ENCODE peak calls at places on chromosomes 5 and 9, in five cellular contexts. Z, E, N, F and I are unnamed samples.

GRCh38 chr5:93592866-93593265 is 9.8 kb downstream of the NR2F1 start:
- DNase-seq in Z (no peak), E (no peak), N (no peak), F (no peak), I (no peak)

GRCh38 chr5:158054388-158055092 is 195.6 kb upstream of the CLINT1 start:
- DNase-seq in Z (no peak), E (no peak), N (no peak), F (no peak), I (no peak)

GRCh38 chr5:92775711-92776615 is 805.1 kb downstream of the NR2F1-AS1 start:
- DNase-seq in Z (no peak), E (no peak), N (no peak), F (no peak), I (no peak)

GRCh38 chr9:132670816-132671371 is 630 bp downstream of the GTF3C4 start:
- DNase-seq in Z (peak; percentile 41), E (peak; percentile 59), N (peak; percentile 64), F (peak; percentile 47), I (peak; percentile 59)

GRCh38 chr9:119370816-119371215 is 1.6 kb upstream of the BRINP1 start:
- DNase-seq in Z (peak; percentile 73), E (no peak), N (no peak), F (peak; percentile 55), I (peak; percentile 18)

GRCh38 chr5:62979472-62979871 is 400.9 kb downstream of the LRRC70 start:
- DNase-seq in Z (no peak), E (no peak), N (no peak), F (no peak), I (no peak)

GRCh38 chr5:151556808-151557207 is 34.3 kb downstream of the FAT2 start:
- DNase-seq in Z (no peak), E (no peak), N (no peak), F (no peak), I (no peak)

GRCh38 chr9:114613087-114613486 is 2.0 kb downstream of the TMEM268 start:
- DNase-seq in Z (no peak), E (no peak), N (no peak), F (no peak), I (no peak)

GRCh38 chr9:98523231-98523901 is 185.4 kb downstream of the GABBR2 start:
- DNase-seq in Z (no peak), E (no peak), N (no peak), F (no peak), I (peak; percentile 68)

GRCh38 chr5:4038994-4039393 is 443.4 kb downstream of the IRX1 start:
- DNase-seq in Z (no peak), E (no peak), N (no peak), F (no peak), I (no peak)
- H3K9me3 ChIP-seq in Z (no peaks in the 10 kb centered on the region), E (no peaks in the 10 kb centered on the region), N (no peaks in the 10 kb centered on the region), F (no peaks in the 10 kb centered on the region), I (no peaks in the 10 kb centered on the region)

GRCh38 chr9:18568969-18569368 is 95.0 kb downstream of the ADAMTSL1 start:
- DNase-seq in Z (no peak), E (no peak), N (no peak), F (no peak), I (no peak)

GRCh38 chr9:18569941-18570630 is 96.1 kb downstream of the ADAMTSL1 start:
- DNase-seq in Z (no peak), E (no peak), N (no peak), F (no peak), I (no peak)

GRCh38 chr9:18566125-18566524 is 92.2 kb downstream of the ADAMTSL1 start:
- DNase-seq in Z (no peak), E (no peak), N (no peak), F (no peak), I (no peak)

GRCh38 chr9:18564018-18564880 is 90.3 kb downstream of the ADAMTSL1 start:
- DNase-seq in Z (no peak), E (no peak), N (no peak), F (no peak), I (no peak)
- H3K9me3 ChIP-seq in Z (no peaks in the 10 kb centered on the region), E (no peaks in the 10 kb centered on the region), N (no peaks in the 10 kb centered on the region), F (no peaks in the 10 kb centered on the region), I (no peaks in the 10 kb centered on the region)

DNA sequence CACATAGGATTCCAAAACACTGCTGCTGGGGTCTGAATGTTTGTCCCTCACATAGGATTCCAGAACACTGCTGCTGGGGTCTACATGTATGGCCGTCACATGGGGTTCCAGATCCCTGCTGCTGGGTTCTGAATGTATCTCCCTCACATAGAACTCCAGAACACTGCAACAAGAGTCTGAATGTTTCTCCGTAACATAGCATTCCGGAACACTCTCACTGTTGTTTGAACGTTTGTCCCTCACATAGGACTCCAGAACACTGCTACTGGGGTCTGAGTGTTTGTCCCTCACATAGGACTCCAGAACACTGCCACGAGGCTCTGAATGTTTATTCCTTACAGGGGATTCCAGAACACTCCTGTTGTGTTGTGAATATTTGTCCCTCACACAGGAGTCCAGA is 216.8 kb downstream of the FOXD4L6 start:
- DNase-seq in Z (no peak), E (no peak), N (no peak), F (no peak), I (no peak)
- H3K9me3 ChIP-seq in Z (peaks cover 8% of the 10 kb centered on the region), E (peaks cover 80% of the 10 kb centered on the region), N (peaks cover 77% of the 10 kb centered on the region), F (peaks cover 94% of the 10 kb centered on the region), I (peaks cover 37% of the 10 kb centered on the region)

GRCh38 chr9:109107402-109108240 is 12.1 kb downstream of the TMEM245 start:
- DNase-seq in Z (no peak), E (no peak), N (peak; percentile 16), F (no peak), I (no peak)
- H3K9me3 ChIP-seq in Z (peaks cover 28% of the 10 kb centered on the region), E (no peaks in the 10 kb centered on the region), N (no peaks in the 10 kb centered on the region), F (no peaks in the 10 kb centered on the region), I (no peaks in the 10 kb centered on the region)

GRCh38 chr5:1449081-1449630 is 3.9 kb upstream of the SLC6A3 start:
- DNase-seq in Z (no peak), E (no peak), N (no peak), F (no peak), I (peak; percentile 1)

GRCh38 chr5:1448511-1449011 is 3.3 kb upstream of the SLC6A3 start:
- DNase-seq in Z (no peak), E (no peak), N (no peak), F (no peak), I (peak; percentile 5)

GRCh38 chr5:1447772-1448361 is 2.6 kb upstream of the SLC6A3 start:
- DNase-seq in Z (no peak), E (peak; percentile 6), N (peak; percentile 55), F (no peak), I (peak; percentile 8)

DNA sequence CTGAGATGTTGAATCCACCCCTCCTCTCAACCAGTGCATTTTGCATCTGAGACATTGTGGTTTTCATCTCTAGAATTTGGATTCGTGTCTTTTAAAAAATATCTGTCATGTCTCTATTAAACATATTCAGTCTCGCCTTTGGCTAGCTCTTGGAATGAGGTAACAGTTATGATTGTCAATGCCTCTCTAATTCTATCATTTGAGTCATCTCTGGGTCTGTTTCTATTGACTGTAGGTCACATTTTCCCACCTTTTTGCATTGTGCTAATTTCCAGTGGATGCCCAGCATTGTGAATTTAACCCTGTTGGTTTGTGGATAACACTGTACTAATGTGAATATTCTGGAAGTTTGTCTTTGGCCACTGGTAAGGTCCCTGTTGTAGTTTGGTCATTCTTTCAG is 8.4 kb upstream of the SLC6A3 start:
- DNase-seq in Z (no peak), E (no peak), N (no peak), F (no peak), I (no peak)
- H3K9me3 ChIP-seq in Z (peaks cover 24% of the 10 kb centered on the region), E (peaks cover 4% of the 10 kb centered on the region), N (no peaks in the 10 kb centered on the region), F (peaks cover 7% of the 10 kb centered on the region), I (peaks cover 46% of the 10 kb centered on the region)

GRCh38 chr9:92989561-92989960 is 42.2 kb downstream of the FGD3 start:
- DNase-seq in Z (no peak), E (no peak), N (no peak), F (no peak), I (no peak)

GRCh38 chr9:92986175-92987110 is 39.1 kb downstream of the FGD3 start:
- DNase-seq in Z (no peak), E (peak; percentile 59), N (peak; percentile 67), F (no peak), I (peak; percentile 29)

GRCh38 chr9:92984976-92985375 is 37.7 kb downstream of the FGD3 start:
- DNase-seq in Z (no peak), E (no peak), N (no peak), F (no peak), I (no peak)

GRCh38 chr9:92990461-92990860 is 43.1 kb downstream of the FGD3 start:
- DNase-seq in Z (no peak), E (no peak), N (no peak), F (no peak), I (no peak)

GRCh38 chr9:92988215-92988731 is 41.0 kb downstream of the FGD3 start:
- DNase-seq in Z (no peak), E (no peak), N (no peak), F (no peak), I (no peak)
- H3K9me3 ChIP-seq in Z (peaks cover 20% of the 10 kb centered on the region), E (no peaks in the 10 kb centered on the region), N (no peaks in the 10 kb centered on the region), F (peaks cover 2% of the 10 kb centered on the region), I (peaks cover 30% of the 10 kb centered on the region)

DNA sequence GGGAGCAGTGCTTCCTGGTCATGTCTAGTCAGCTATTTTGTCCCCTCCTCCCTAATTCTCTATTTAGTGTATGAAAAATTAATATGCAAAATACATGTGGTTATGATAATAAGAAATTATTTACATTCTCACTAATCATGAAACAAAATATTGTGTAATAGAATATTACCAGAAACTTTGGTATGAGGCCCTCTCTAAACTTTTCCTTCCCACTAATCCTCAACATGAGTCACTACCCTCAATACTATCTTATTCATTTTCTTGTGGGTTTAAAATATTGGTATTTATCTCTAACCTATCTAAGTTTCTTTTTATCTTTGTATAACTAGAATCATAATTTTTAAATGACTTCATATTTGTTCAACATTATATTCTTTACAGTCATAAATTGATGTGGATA is 545.9 kb upstream of the PTPRD start:
- DNase-seq in Z (no peak), E (no peak), N (no peak), F (no peak), I (no peak)
- H3K9me3 ChIP-seq in Z (no peaks in the 10 kb centered on the region), E (no peaks in the 10 kb centered on the region), N (no peaks in the 10 kb centered on the region), F (no peaks in the 10 kb centered on the region), I (peaks cover 4% of the 10 kb centered on the region)

GRCh38 chr9:103397868-103398600 is 402.9 kb downstream of the CYLC2 start:
- DNase-seq in Z (peak; percentile 37), E (peak; percentile 3), N (no peak), F (no peak), I (peak; percentile 74)

DNA sequence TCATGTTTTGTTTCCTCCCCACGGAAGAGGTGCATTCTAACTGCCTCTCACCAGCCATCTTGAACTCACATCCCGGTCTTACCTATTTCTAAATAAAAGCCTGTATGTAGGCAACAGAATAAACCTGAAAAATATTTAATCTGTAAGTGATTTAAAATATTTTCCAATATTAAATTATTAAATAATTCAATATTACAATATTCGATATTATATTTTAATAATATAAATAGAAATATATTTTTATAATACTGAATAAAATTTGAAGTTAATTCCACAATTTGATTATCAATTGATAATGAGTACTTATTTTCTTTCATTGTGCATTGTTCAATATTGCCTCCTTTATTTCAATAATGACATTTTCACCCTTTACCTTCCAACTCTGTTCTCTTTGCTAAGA is 404.4 kb downstream of the CYLC2 start:
- DNase-seq in Z (no peak), E (no peak), N (no peak), F (no peak), I (no peak)
- H3K9me3 ChIP-seq in Z (no peaks in the 10 kb centered on the region), E (no peaks in the 10 kb centered on the region), N (no peaks in the 10 kb centered on the region), F (no peaks in the 10 kb centered on the region), I (no peaks in the 10 kb centered on the region)